ENCODE peak calls at places on chromosome 7, in five cellular contexts. B is stimulated activated CD4-positive, alpha-beta T cell treated with anti-CD3 and anti-CD28 coated beads, Interleukin-1b, Interleukin-23, amount 100 ng/mL, for 4 hours; M is cardiac muscle cell; O is astrocyte of the spinal cord; E is fibroblast of lung. V is an unnamed sample.

GRCh38 chr7:101077303-101078086 is 7.8 kb upstream of the TRIM56 start:
- DNase-seq in O (peak), E (peak), B (peak), M (peak), V (peak)

GRCh38 chr7:19284136-19284535 is 138.9 kb upstream of the FERD3L start:
- DNase-seq in B (no peak), O (no peak), E (no peak), M (no peak), V (no peak)

GRCh38 chr7:121393005-121393366 is 3.1 kb downstream of the FAM3C start:
- DNase-seq in E (no peak), B (no peak), M (no peak), O (no peak), V (no peak)

GRCh38 chr7:28069788-28070187 is 110.8 kb downstream of the JAZF1 start:
- DNase-seq in B (no peak), M (peak), E (peak), O (peak), V (no peak)

GRCh38 chr7:133437544-133437943 is 184.7 kb downstream of the EXOC4 start:
- DNase-seq in O (no peak), E (no peak), B (no peak), M (peak), V (no peak)

GRCh38 chr7:155750255-155751125 is 61.8 kb downstream of the SHH start:
- DNase-seq in M (no peak), O (no peak), E (no peak), B (no peak), V (no peak)

GRCh38 chr7:30980751-30981150 is 17.0 kb downstream of the GHRHR start:
- DNase-seq in E (no peak), B (no peak), O (no peak), M (no peak), V (no peak)

GRCh38 chr7:102021841-102022618 is 204.6 kb downstream of the CUX1 start:
- DNase-seq in B (no peak), M (no peak), E (no peak), O (no peak), V (no peak)

GRCh38 chr7:22442187-22442886 is 57.7 kb downstream of the STEAP1B start:
- DNase-seq in M (no peak), B (no peak), E (no peak), O (no peak), V (no peak)

GRCh38 chr7:35630024-35630423 is 64.9 kb downstream of the HERPUD2 start:
- DNase-seq in B (no peak), E (no peak), O (no peak), M (no peak), V (no peak)

GRCh38 chr7:135978624-135979023 is 1.5 kb upstream of the MTPN start:
- DNase-seq in O (no peak), B (no peak), M (no peak), E (no peak), V (no peak)

GRCh38 chr7:919114-919442 is 35.4 kb downstream of the ADAP1 start:
- DNase-seq in B (no peak), E (no peak), M (no peak), O (no peak), V (no peak)

V was measured in A549.